ENCODE peak calls at places on chromosomes 7 and 10, in six cellular contexts. B, Q, J, T, G and Z are unnamed samples.

GRCh38 chr7:32496052-32496813 is 944 bp downstream of the AVL9 start:
- DNase-seq in B (no peak), Q (no peak), J (no peak), T (no peak), G (no peak), Z (no peak)

GRCh38 chr10:122143238-122143841 is 127.8 kb upstream of the BTBD16 start:
- DNase-seq in B (no peak), Q (no peak), J (peak; percentile 51), T (no peak), G (peak; percentile 51), Z (no peak)

GRCh38 chr10:125727436-125727835 is 7.9 kb downstream of the EDRF1 start:
- DNase-seq in B (no peak), Q (no peak), J (no peak), T (no peak), G (no peak), Z (no peak)

GRCh38 chr10:93968452-93969044 is 25.2 kb upstream of the PLCE1 start:
- DNase-seq in B (no peak), Q (no peak), J (no peak), T (no peak), G (no peak), Z (no peak)

GRCh38 chr7:36728143-36728542 is 3.8 kb upstream of the AOAH start:
- DNase-seq in B (no peak), Q (no peak), J (no peak), T (no peak), G (no peak), Z (no peak)

GRCh38 chr10:91380873-91381561 is 29.1 kb upstream of the HECTD2 start:
- DNase-seq in B (no peak), Q (no peak), J (no peak), T (no peak), G (no peak), Z (no peak)

GRCh38 chr7:155804897-155805825 is 7.1 kb downstream of the SHH start:
- DNase-seq in B (peak; percentile 63), Q (peak; percentile 72), J (no peak), T (no peak), G (peak; percentile 38), Z (no peak)

GRCh38 chr7:143248781-143249354 is 14.4 kb upstream of the GSTK1 start:
- DNase-seq in B (no peak), Q (no peak), J (no peak), T (peak; percentile 85), G (no peak), Z (peak; percentile 78)

GRCh38 chr7:30224511-30225031 is 59.8 kb upstream of the ZNRF2 start:
- DNase-seq in B (no peak), Q (no peak), J (no peak), T (no peak), G (peak; percentile 92), Z (no peak)

GRCh38 chr7:141960687-141961422 is 12.7 kb downstream of the TAS2R38 start:
- DNase-seq in B (no peak), Q (no peak), J (no peak), T (no peak), G (no peak), Z (no peak)

GRCh38 chr10:49382226-49382625 is 13.7 kb downstream of the DRGX start:
- DNase-seq in B (no peak), Q (no peak), J (no peak), T (no peak), G (no peak), Z (no peak)

GRCh38 chr10:3820255-3820654 is 35.2 kb upstream of the KLF6 start:
- DNase-seq in B (no peak), Q (no peak), J (no peak), T (no peak), G (peak; percentile 79), Z (no peak)

GRCh38 chr7:157309990-157310668 is 26.7 kb upstream of the DNAJB6 start:
- DNase-seq in B (no peak), Q (no peak), J (no peak), T (no peak), G (peak; percentile 92), Z (peak; percentile 74)

GRCh38 chr7:155315977-155316376 is 18.3 kb downstream of the INSIG1 start:
- DNase-seq in B (no peak), Q (no peak), J (no peak), T (no peak), G (no peak), Z (no peak)

GRCh38 chr10:113004219-113004618 is 54.2 kb downstream of the TCF7L2 start:
- DNase-seq in B (no peak), Q (no peak), J (no peak), T (no peak), G (no peak), Z (no peak)

GRCh38 chr10:133275683-133276092 is 980 bp downstream of the ADAM8 start:
- DNase-seq in B (peak; percentile 33), Q (no peak), J (no peak), T (no peak), G (peak; percentile 50), Z (no peak)

GRCh38 chr10:86342111-86342863 is 24.3 kb downstream of the GRID1 start:
- DNase-seq in B (no peak), Q (no peak), J (no peak), T (peak; percentile 20), G (no peak), Z (no peak)

GRCh38 chr7:50531401-50531906 is 33.8 kb downstream of the DDC start:
- DNase-seq in B (no peak), Q (no peak), J (peak; percentile 67), T (peak; percentile 84), G (peak; percentile 95), Z (peak; percentile 12)

GRCh38 chr7:98240961-98241673 is 10.9 kb downstream of the TECPR1 start:
- DNase-seq in B (no peak), Q (peak; percentile 45), J (no peak), T (no peak), G (peak; percentile 18), Z (peak; percentile 27)

GRCh38 chr10:76764177-76764576 is 873.4 kb downstream of the KCNMA1 start:
- DNase-seq in B (no peak), Q (no peak), J (no peak), T (no peak), G (no peak), Z (no peak)

GRCh38 chr7:47488205-47488968 is 93.5 kb downstream of the TNS3 start:
- DNase-seq in B (no peak), Q (no peak), J (no peak), T (no peak), G (no peak), Z (no peak)

GRCh38 chr7:159015081-159015893 is 129.4 kb downstream of the VIPR2 start:
- DNase-seq in B (no peak), Q (peak; percentile 88), J (no peak), T (peak; percentile 59), G (no peak), Z (no peak)

GRCh38 chr7:73988197-73988596 is 39.8 kb upstream of the ELN start:
- DNase-seq in B (no peak), Q (no peak), J (peak; percentile 47), T (no peak), G (no peak), Z (no peak)